ENCODE peak calls at places on chromosomes 5 and 9, in nine cellular contexts. One of them, this sample, is unnamed.

GRCh38 chr9:101512116-101512515 is 21.5 kb upstream of the RNF20 start:
- DNase-seq in fibroblast of lung: no peak
- DNase-seq in tibial nerve: no peak
- DNase-seq in gastrocnemius medialis: no peak
- DNase-seq in epithelial cell of esophagus: no peak
- DNase-seq in left lung: no peak
- DNase-seq in astrocyte: no peak
- DNase-seq in brain microvascular endothelial cell: no peak
- DNase-seq in bronchial epithelial cell: no peak
- DNase-seq in this sample: no peak

GRCh38 chr5:142913728-142914338 is 143.7 kb downstream of the ARHGAP26 start:
- DNase-seq in gastrocnemius medialis: no peak
- DNase-seq in bronchial epithelial cell: peak; percentile 95
- DNase-seq in left lung: no peak
- DNase-seq in astrocyte: no peak
- DNase-seq in fibroblast of lung: no peak
- DNase-seq in tibial nerve: no peak
- DNase-seq in epithelial cell of esophagus: peak; percentile 91
- DNase-seq in brain microvascular endothelial cell: no peak
- DNase-seq in this sample: no peak

GRCh38 chr5:60843693-60844428 is at the start of gene ELOVL7:
- DNase-seq in gastrocnemius medialis: no peak
- DNase-seq in left lung: peak; percentile 84
- DNase-seq in astrocyte: peak; percentile 25
- DNase-seq in tibial nerve: no peak
- DNase-seq in bronchial epithelial cell: peak; percentile 61
- DNase-seq in epithelial cell of esophagus: peak; percentile 92
- DNase-seq in brain microvascular endothelial cell: no peak
- DNase-seq in fibroblast of lung: peak; percentile 28
- DNase-seq in this sample: peak; percentile 19

GRCh38 chr9:97237951-97238851 is 69.3 kb upstream of the CCDC180 start:
- DNase-seq in tibial nerve: peak; percentile 61
- DNase-seq in bronchial epithelial cell: peak; percentile 9
- DNase-seq in brain microvascular endothelial cell: peak; percentile 42
- DNase-seq in epithelial cell of esophagus: peak; percentile 66
- DNase-seq in gastrocnemius medialis: peak; percentile 57
- DNase-seq in left lung: peak; percentile 82
- DNase-seq in astrocyte: peak; percentile 64
- DNase-seq in fibroblast of lung: peak; percentile 88
- DNase-seq in this sample: peak; percentile 82

GRCh38 chr9:20863910-20864309 is 167.5 kb downstream of the HACD4 start:
- DNase-seq in brain microvascular endothelial cell: no peak
- DNase-seq in astrocyte: no peak
- DNase-seq in tibial nerve: no peak
- DNase-seq in left lung: no peak
- DNase-seq in fibroblast of lung: no peak
- DNase-seq in bronchial epithelial cell: no peak
- DNase-seq in gastrocnemius medialis: no peak
- DNase-seq in epithelial cell of esophagus: peak; percentile 8
- DNase-seq in this sample: no peak

GRCh38 chr9:29966247-29966646 is 2393.0 kb upstream of the C9orf72 start:
- DNase-seq in brain microvascular endothelial cell: peak; percentile 3
- DNase-seq in fibroblast of lung: no peak
- DNase-seq in gastrocnemius medialis: no peak
- DNase-seq in tibial nerve: no peak
- DNase-seq in epithelial cell of esophagus: peak; percentile 80
- DNase-seq in left lung: no peak
- DNase-seq in bronchial epithelial cell: peak; percentile 71
- DNase-seq in astrocyte: peak; percentile 5
- DNase-seq in this sample: peak; percentile 1

GRCh38 chr5:151082976-151083651 is 2.3 kb upstream of the TNIP1 start:
- DNase-seq in bronchial epithelial cell: peak; percentile 95
- DNase-seq in astrocyte: no peak
- DNase-seq in left lung: peak; percentile 68
- DNase-seq in gastrocnemius medialis: peak; percentile 65
- DNase-seq in brain microvascular endothelial cell: no peak
- DNase-seq in fibroblast of lung: no peak
- DNase-seq in tibial nerve: no peak
- DNase-seq in epithelial cell of esophagus: peak; percentile 97
- DNase-seq in this sample: peak; percentile 26

GRCh38 chr9:134396825-134397224 is 70.6 kb downstream of the RXRA start:
- DNase-seq in gastrocnemius medialis: no peak
- DNase-seq in fibroblast of lung: no peak
- DNase-seq in astrocyte: no peak
- DNase-seq in bronchial epithelial cell: no peak
- DNase-seq in left lung: no peak
- DNase-seq in tibial nerve: no peak
- DNase-seq in epithelial cell of esophagus: no peak
- DNase-seq in brain microvascular endothelial cell: no peak
- DNase-seq in this sample: no peak

GRCh38 chr9:33128570-33128969 is 38.6 kb downstream of the B4GALT1 start:
- DNase-seq in fibroblast of lung: no peak
- DNase-seq in brain microvascular endothelial cell: no peak
- DNase-seq in bronchial epithelial cell: no peak
- DNase-seq in left lung: no peak
- DNase-seq in tibial nerve: no peak
- DNase-seq in astrocyte: no peak
- DNase-seq in epithelial cell of esophagus: no peak
- DNase-seq in gastrocnemius medialis: no peak
- DNase-seq in this sample: no peak

GRCh38 chr5:179731791-179732411 is 721 bp upstream of the MAML1 start:
- DNase-seq in fibroblast of lung: peak; percentile 91
- DNase-seq in tibial nerve: no peak
- DNase-seq in brain microvascular endothelial cell: no peak
- DNase-seq in astrocyte: peak; percentile 78
- DNase-seq in left lung: peak; percentile 41
- DNase-seq in bronchial epithelial cell: peak; percentile 95
- DNase-seq in epithelial cell of esophagus: peak; percentile 95
- DNase-seq in gastrocnemius medialis: no peak
- DNase-seq in this sample: peak; percentile 91

GRCh38 chr5:90351101-90351500 is 58.5 kb downstream of the CETN3 start:
- DNase-seq in left lung: no peak
- DNase-seq in bronchial epithelial cell: no peak
- DNase-seq in epithelial cell of esophagus: no peak
- DNase-seq in fibroblast of lung: no peak
- DNase-seq in gastrocnemius medialis: no peak
- DNase-seq in brain microvascular endothelial cell: no peak
- DNase-seq in tibial nerve: no peak
- DNase-seq in astrocyte: no peak
- DNase-seq in this sample: no peak

GRCh38 chr5:59517926-59518585 is 375.5 kb downstream of the PDE4D start:
- DNase-seq in tibial nerve: no peak
- DNase-seq in fibroblast of lung: peak; percentile 83
- DNase-seq in astrocyte: peak; percentile 90
- DNase-seq in bronchial epithelial cell: peak; percentile 84
- DNase-seq in left lung: no peak
- DNase-seq in epithelial cell of esophagus: peak; percentile 71
- DNase-seq in gastrocnemius medialis: no peak
- DNase-seq in brain microvascular endothelial cell: peak; percentile 74
- DNase-seq in this sample: peak; percentile 87

GRCh38 chr9:88532320-88532719 is 2.7 kb upstream of the NXNL2 start:
- DNase-seq in gastrocnemius medialis: no peak
- DNase-seq in tibial nerve: no peak
- DNase-seq in left lung: no peak
- DNase-seq in epithelial cell of esophagus: peak; percentile 64
- DNase-seq in bronchial epithelial cell: peak; percentile 29
- DNase-seq in fibroblast of lung: peak; percentile 51
- DNase-seq in astrocyte: peak; percentile 44
- DNase-seq in brain microvascular endothelial cell: peak; percentile 22
- DNase-seq in this sample: peak; percentile 58

GRCh38 chr5:144134181-144134827 is 36.2 kb downstream of the YIPF5 start:
- DNase-seq in brain microvascular endothelial cell: no peak
- DNase-seq in astrocyte: no peak
- DNase-seq in tibial nerve: no peak
- DNase-seq in bronchial epithelial cell: peak; percentile 21
- DNase-seq in gastrocnemius medialis: no peak
- DNase-seq in fibroblast of lung: no peak
- DNase-seq in epithelial cell of esophagus: no peak
- DNase-seq in left lung: no peak
- DNase-seq in this sample: no peak

GRCh38 chr9:114389612-114390368 is 2.0 kb upstream of the AKNA start:
- DNase-seq in tibial nerve: no peak
- DNase-seq in brain microvascular endothelial cell: no peak
- DNase-seq in bronchial epithelial cell: no peak
- DNase-seq in astrocyte: no peak
- DNase-seq in gastrocnemius medialis: no peak
- DNase-seq in fibroblast of lung: no peak
- DNase-seq in left lung: peak; percentile 31
- DNase-seq in epithelial cell of esophagus: no peak
- DNase-seq in this sample: no peak

GRCh38 chr9:36268007-36268427 is 9.8 kb upstream of the GNE start:
- DNase-seq in left lung: no peak
- DNase-seq in fibroblast of lung: peak; percentile 39
- DNase-seq in tibial nerve: no peak
- DNase-seq in bronchial epithelial cell: peak; percentile 86
- DNase-seq in astrocyte: peak; percentile 55
- DNase-seq in brain microvascular endothelial cell: peak; percentile 8
- DNase-seq in epithelial cell of esophagus: peak; percentile 85
- DNase-seq in gastrocnemius medialis: no peak
- DNase-seq in this sample: peak; percentile 71

DNA sequence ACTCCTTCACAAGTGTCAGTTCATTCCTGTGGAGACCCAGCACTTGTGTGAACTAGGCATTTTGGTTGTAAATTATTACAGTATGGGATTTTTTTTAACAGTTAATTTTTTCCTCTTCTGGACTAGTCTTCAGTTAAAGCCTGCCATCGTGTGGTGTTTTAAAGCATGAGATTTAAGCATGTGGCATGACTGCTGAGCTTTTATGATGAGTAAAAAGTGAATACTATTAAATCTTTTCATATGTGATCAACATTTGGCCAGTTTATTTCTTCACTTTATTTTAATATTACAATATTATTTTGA is 25.0 kb downstream of the LMNB1 start:
- DNase-seq in fibroblast of lung: peak; percentile 84
- DNase-seq in tibial nerve: no peak
- DNase-seq in bronchial epithelial cell: peak; percentile 36
- DNase-seq in epithelial cell of esophagus: peak; percentile 41
- DNase-seq in astrocyte: no peak
- DNase-seq in brain microvascular endothelial cell: peak; percentile 48
- DNase-seq in gastrocnemius medialis: no peak
- DNase-seq in left lung: no peak
- DNase-seq in this sample: peak; percentile 69
- H3K4me3 ChIP-seq in fibroblast of lung: no peak overlapping the region
- H3K4me3 ChIP-seq in tibial nerve: no peak overlapping the region
- H3K4me3 ChIP-seq in bronchial epithelial cell: no peak overlapping the region
- H3K4me3 ChIP-seq in epithelial cell of esophagus: no peak overlapping the region
- H3K4me3 ChIP-seq in astrocyte: no peak overlapping the region
- H3K4me3 ChIP-seq in brain microvascular endothelial cell: no peak overlapping the region
- H3K4me3 ChIP-seq in gastrocnemius medialis: no peak overlapping the region
- H3K4me3 ChIP-seq in left lung: no peak overlapping the region
- H3K4me3 ChIP-seq in this sample: no peak overlapping the region

DNA sequence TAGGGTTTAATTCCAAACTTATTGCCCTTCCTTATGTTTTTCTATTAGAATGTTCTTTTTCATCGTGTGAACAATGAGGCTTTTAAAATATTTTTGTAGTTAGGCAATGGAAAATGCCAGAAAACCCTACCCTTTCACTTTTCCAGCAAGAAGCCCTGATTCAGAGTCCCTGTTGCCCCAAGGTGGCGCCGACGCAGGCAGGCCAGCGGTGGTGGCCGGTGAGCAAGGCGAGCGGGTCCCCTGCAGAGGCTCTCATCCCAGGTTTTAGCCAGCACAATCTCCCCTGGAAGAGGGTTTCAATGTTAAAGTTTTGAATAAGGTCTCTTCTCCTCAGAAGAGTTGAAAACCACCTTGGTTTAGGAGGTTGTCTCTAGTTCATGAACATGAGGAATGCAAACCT is 40.8 kb upstream of the CKMT2 start:
- DNase-seq in fibroblast of lung: no peak
- DNase-seq in epithelial cell of esophagus: no peak
- DNase-seq in astrocyte: no peak
- DNase-seq in gastrocnemius medialis: no peak
- DNase-seq in left lung: no peak
- DNase-seq in tibial nerve: no peak
- DNase-seq in brain microvascular endothelial cell: no peak
- DNase-seq in bronchial epithelial cell: no peak
- DNase-seq in this sample: no peak
- TF ChIP-seq CTCF in fibroblast of lung: no peak
- TF ChIP-seq CTCF in epithelial cell of esophagus: no peak
- TF ChIP-seq CTCF in astrocyte: no peak
- TF ChIP-seq CTCF in gastrocnemius medialis: no peak
- TF ChIP-seq CTCF in left lung: no peak
- TF ChIP-seq CTCF in tibial nerve: no peak
- TF ChIP-seq CTCF in brain microvascular endothelial cell: peak; percentile 15
- TF ChIP-seq CTCF in bronchial epithelial cell: no peak
- TF ChIP-seq CTCF in this sample: no peak

DNA sequence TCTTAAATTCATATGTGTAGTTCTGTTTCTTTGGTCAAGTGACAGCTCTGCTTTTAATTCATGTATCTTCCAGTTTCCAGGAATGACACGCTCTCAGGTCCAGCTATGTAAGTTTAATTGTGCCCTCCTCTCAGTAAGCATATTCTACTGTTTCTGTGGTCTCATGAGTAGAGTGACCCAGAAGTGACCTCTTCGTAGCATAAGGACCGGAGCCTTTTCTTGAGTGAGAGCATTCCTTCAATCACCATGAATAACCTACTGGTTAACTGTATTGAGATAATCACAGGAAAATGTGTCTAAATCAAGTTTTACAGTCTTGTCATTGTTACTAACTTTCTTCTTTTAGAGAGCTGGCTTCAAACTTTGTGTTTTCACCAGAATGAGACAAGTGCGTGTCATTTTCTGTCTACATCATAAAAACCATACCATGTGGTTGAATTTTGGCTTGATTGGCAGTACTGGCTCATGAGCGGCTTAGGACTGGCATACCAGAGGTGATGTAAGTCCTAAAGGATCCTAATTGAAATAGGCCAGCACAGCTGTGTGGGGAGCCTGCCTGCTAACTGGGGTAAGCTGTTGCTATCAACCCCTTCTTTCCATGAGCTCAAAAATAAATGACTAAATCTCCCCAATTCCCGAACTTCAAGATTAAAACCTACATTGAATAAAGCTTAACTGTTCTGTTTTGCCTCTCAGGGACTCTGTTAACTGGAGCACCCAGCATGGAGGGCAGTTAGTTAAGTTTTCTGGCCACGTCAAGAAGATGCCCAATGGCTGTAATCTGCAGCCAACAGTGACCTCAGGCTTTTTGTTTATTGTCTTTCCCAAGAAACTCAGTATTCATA is 4.8 kb downstream of the ADAMTSL1 start:
- DNase-seq in bronchial epithelial cell: no peak
- DNase-seq in brain microvascular endothelial cell: peak; percentile 66
- DNase-seq in left lung: no peak
- DNase-seq in tibial nerve: no peak
- DNase-seq in astrocyte: peak; percentile 94
- DNase-seq in gastrocnemius medialis: no peak
- DNase-seq in fibroblast of lung: peak; percentile 68
- DNase-seq in epithelial cell of esophagus: no peak
- DNase-seq in this sample: peak; percentile 92
- H3K4me3 ChIP-seq in bronchial epithelial cell: no peak overlapping the region
- H3K4me3 ChIP-seq in brain microvascular endothelial cell: no peak overlapping the region
- H3K4me3 ChIP-seq in left lung: no peak overlapping the region
- H3K4me3 ChIP-seq in tibial nerve: no peak overlapping the region
- H3K4me3 ChIP-seq in astrocyte: no peak overlapping the region
- H3K4me3 ChIP-seq in gastrocnemius medialis: no peak overlapping the region
- H3K4me3 ChIP-seq in fibroblast of lung: no peak overlapping the region
- H3K4me3 ChIP-seq in epithelial cell of esophagus: no peak overlapping the region
- H3K4me3 ChIP-seq in this sample: peak overlapping the region; percentile 89

DNA sequence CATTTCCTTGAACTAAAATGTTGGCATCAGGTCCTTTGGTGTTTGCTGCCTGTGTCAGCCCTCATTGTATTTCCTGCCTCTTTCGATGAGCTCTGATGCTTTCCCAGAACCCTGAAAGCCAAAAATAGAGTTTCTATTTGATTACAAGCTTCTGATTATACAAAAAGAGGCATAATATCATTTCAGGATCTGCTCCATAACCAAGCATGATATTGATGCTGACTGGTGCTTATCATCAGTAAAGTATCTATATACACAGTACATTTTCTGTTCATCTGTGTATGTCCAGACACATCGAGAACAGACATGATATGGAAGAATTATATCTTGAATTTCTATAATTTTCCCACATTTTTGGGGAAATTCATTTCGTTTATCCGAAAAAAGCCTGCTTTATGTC is 58.6 kb downstream of the SEMA6A start:
- DNase-seq in epithelial cell of esophagus: no peak
- DNase-seq in fibroblast of lung: no peak
- DNase-seq in astrocyte: no peak
- DNase-seq in tibial nerve: no peak
- DNase-seq in left lung: no peak
- DNase-seq in brain microvascular endothelial cell: no peak
- DNase-seq in gastrocnemius medialis: no peak
- DNase-seq in bronchial epithelial cell: no peak
- DNase-seq in this sample: no peak
- TF ChIP-seq CTCF in epithelial cell of esophagus: no peak
- TF ChIP-seq CTCF in fibroblast of lung: no peak
- TF ChIP-seq CTCF in astrocyte: no peak
- TF ChIP-seq CTCF in tibial nerve: no peak
- TF ChIP-seq CTCF in left lung: no peak
- TF ChIP-seq CTCF in brain microvascular endothelial cell: no peak
- TF ChIP-seq CTCF in gastrocnemius medialis: no peak
- TF ChIP-seq CTCF in bronchial epithelial cell: no peak
- TF ChIP-seq CTCF in this sample: no peak